ENCODE peak calls at places on chromosomes 16 and 17, in six cellular contexts. O is CD4-positive, alpha-beta memory T cell; V is stomach; I is ascending aorta; M is CD8-positive, alpha-beta T cell; T is cardiac muscle cell. H is an unnamed sample. For H3K36me3 and H3K4me1, the result is how much of the 10 kb centered on the place peaks cover.

GRCh38 chr16:48523415-48524204 is 86.4 kb downstream of the N4BP1 start:
- DNase-seq in O (no peak), V (no peak), I (no peak), M (no peak), T (no peak), H (no peak)

GRCh38 chr16:88853336-88853941 is 3.3 kb downstream of the GALNS start:
- DNase-seq in O (no peak), V (no peak), I (no peak), M (no peak), T (no peak), H (no peak)

GRCh38 chr16:25045696-25046381 is 30.7 kb upstream of the ARHGAP17 start:
- DNase-seq in O (no peak), V (no peak), I (no peak), M (no peak), T (no peak), H (no peak)

GRCh38 chr17:74296548-74296936 is 22.5 kb downstream of the DNAI2 start:
- DNase-seq in O (no peak), V (peak), I (no peak), M (no peak), T (peak), H (no peak)

GRCh38 chr17:15909481-15909991 is 35.4 kb upstream of the ADORA2B start:
- DNase-seq in O (no peak), V (peak), I (no peak), M (no peak), T (no peak), H (no peak)

GRCh38 chr16:12637002-12637401 is 166.7 kb downstream of the CPPED1 start:
- DNase-seq in O (no peak), V (no peak), I (no peak), M (no peak), T (peak), H (no peak)

GRCh38 chr17:65103896-65104295 is 33.3 kb upstream of the RGS9 start:
- DNase-seq in O (no peak), V (no peak), I (no peak), M (no peak), T (no peak), H (no peak)

GRCh38 chr16:30186782-30187555 is 3.6 kb downstream of the CORO1A start:
- DNase-seq in O (peak), V (peak), I (no peak), M (peak), T (peak), H (peak)

GRCh38 chr17:40437095-40437732 is 6.0 kb upstream of the IGFBP4 start:
- DNase-seq in O (no peak), V (no peak), I (no peak), M (no peak), T (no peak), H (no peak)

GRCh38 chr16:81902025-81902424 is 109.2 kb downstream of the SDR42E1 start:
- DNase-seq in O (no peak), V (no peak), I (no peak), M (no peak), T (no peak), H (no peak)

GRCh38 chr17:63446981-63447687 is 1.0 kb upstream of the CYB561 start:
- DNase-seq in O (peak), V (peak), I (no peak), M (no peak), T (no peak), H (no peak)

GRCh38 chr17:71572343-71572742 is 548.5 kb upstream of the SOX9 start:
- DNase-seq in O (no peak), V (no peak), I (no peak), M (no peak), T (no peak), H (peak)

GRCh38 chr17:65749479-65749878 is 188.0 kb upstream of the AXIN2 start:
- DNase-seq in O (no peak), V (no peak), I (no peak), M (no peak), T (no peak), H (peak)

GRCh38 chr16:67247698-67248400 is 568 bp upstream of the FHOD1 start:
- DNase-seq in O (no peak), V (no peak), I (no peak), M (no peak), T (no peak), H (no peak)

GRCh38 chr17:75238684-75239191 is 22.7 kb downstream of the GGA3 start:
- DNase-seq in O (peak), V (peak), I (no peak), M (peak), T (peak), H (peak)

GRCh38 chr17:48382989-48383388 is 47.0 kb downstream of the SKAP1 start:
- DNase-seq in O (no peak), V (no peak), I (no peak), M (no peak), T (no peak), H (no peak)

GRCh38 chr17:57552114-57552601 is 192.9 kb downstream of the CCDC182 start:
- DNase-seq in O (no peak), V (no peak), I (no peak), M (peak), T (peak), H (no peak)

GRCh38 chr16:12123462-12123861 is 146.9 kb downstream of the SNX29 start:
- DNase-seq in O (no peak), V (no peak), I (no peak), M (no peak), T (no peak), H (no peak)

GRCh38 chr16:30846649-30847402 is 47.1 kb downstream of the BCL7C start:
- DNase-seq in O (no peak), V (no peak), I (no peak), M (no peak), T (peak), H (no peak)

GRCh38 chr16:31202402-31203385 is at the start of gene PYCARD:
- DNase-seq in O (no peak), V (peak), I (no peak), M (no peak), T (peak), H (no peak)

GRCh38 chr17:13102477-13102876 is 84.7 kb upstream of the ELAC2 start:
- DNase-seq in O (no peak), V (no peak), I (no peak), M (no peak), T (no peak), H (no peak)

GRCh38 chr17:53470626-53471025 is 352.1 kb upstream of the KIF2B start:
- DNase-seq in O (no peak), V (no peak), I (no peak), M (no peak), T (no peak), H (no peak)

GRCh38 chr17:57442914-57443571 is 186.7 kb downstream of the MSI2 start:
- DNase-seq in O (peak), V (peak), I (peak), M (no peak), T (peak), H (peak)

GRCh38 chr17:20187049-20187448 is 177.9 kb downstream of the SPECC1 start:
- DNase-seq in O (no peak), V (no peak), I (no peak), M (no peak), T (no peak), H (no peak)

GRCh38 chr16:65024649-65025243 is 97.1 kb downstream of the CDH11 start:
- DNase-seq in O (no peak), V (no peak), I (no peak), M (no peak), T (no peak), H (no peak)

GRCh38 chr17:75822119-75822799 is 21.9 kb downstream of the UNC13D start:
- DNase-seq in O (no peak), V (peak), I (no peak), M (no peak), T (no peak), H (no peak)

GRCh38 chr16:46662123-46662522 is 26.9 kb downstream of the VPS35 start:
- DNase-seq in O (no peak), V (no peak), I (no peak), M (no peak), T (no peak), H (no peak)

GRCh38 chr16:70674221-70675014 is 11.4 kb downstream of the MTSS2 start:
- DNase-seq in O (no peak), V (no peak), I (no peak), M (no peak), T (no peak), H (no peak)

GRCh38 chr16:70665113-70665694 is 18.8 kb downstream of the IL34 start:
- DNase-seq in O (no peak), V (no peak), I (no peak), M (no peak), T (no peak), H (no peak)

GRCh38 chr16:70665806-70666735 is 19.7 kb downstream of the IL34 start:
- DNase-seq in O (no peak), V (no peak), I (no peak), M (no peak), T (no peak), H (no peak)

GRCh38 chr16:70664325-70665112 is 18.2 kb downstream of the IL34 start:
- DNase-seq in O (no peak), V (no peak), I (no peak), M (no peak), T (no peak), H (no peak)

DNA sequence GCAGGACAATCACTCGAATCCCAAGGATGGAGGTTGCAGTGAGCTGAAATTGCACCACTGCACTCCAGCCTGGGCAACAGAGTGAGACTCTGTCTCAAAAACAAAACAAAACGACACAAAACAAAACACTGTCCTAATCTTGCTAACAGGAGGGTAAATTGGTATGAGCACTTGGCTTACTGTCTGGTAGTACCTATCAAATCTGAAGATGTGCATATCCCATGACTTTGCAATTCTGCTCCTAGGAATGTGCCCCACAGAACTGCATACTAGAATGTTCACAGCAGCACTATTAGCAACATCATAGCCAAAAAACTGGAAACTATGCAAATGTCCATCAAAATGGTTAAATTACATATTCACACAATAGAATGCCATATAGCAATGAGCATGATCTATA is 15.7 kb downstream of the MTSS2 start:
- DNase-seq in O (no peak), V (no peak), I (no peak), M (no peak), T (no peak), H (no peak)
- H3K36me3 ChIP-seq in O (under half), V (half or more), I (half or more), M (under half), T (half or more), H (under half)

DNA sequence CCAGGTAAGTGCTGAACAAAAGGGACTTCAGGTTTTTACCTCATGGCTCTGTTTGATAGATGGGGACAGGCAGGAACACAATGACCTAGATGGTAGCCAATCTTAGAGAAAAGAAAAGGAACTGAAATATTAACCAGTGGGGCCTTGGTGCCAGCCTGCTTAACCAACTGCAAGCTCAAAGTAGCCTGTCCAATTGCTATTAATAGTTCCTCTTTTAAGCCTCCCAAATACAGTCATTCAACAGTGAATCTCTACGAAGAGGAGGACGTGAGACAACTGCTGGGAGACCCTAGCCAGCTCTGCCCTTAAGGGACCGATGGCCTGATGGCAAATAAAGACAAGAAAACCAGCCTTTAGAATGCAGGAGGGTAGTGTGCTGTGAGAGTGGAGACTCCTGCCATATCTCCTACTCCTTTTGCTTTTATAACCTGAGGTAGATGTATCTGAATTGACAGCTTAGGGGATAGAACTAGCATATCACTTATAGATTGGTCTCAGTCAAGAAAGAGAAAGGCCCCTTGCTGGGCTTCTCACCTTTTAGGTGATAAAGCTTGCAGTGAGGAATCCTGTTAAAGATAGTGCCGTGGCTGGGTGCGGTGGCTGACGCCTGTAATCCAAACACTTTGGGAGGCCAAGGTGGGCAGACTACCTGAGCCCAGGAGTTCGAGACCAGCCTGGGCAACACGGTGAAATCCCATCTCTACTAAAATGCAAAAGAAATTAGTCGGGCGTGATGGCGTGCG is 28.3 kb downstream of the ARSG start:
- DNase-seq in O (no peak), V (no peak), I (no peak), M (no peak), T (no peak), H (no peak)
- H3K27ac ChIP-seq in O (no peak), V (no peak), I (no peak), M (no peak), T (no peak), H (no peak)

GRCh38 chr16:70712942-70713341 is 27.1 kb upstream of the MTSS2 start:
- DNase-seq in O (no peak), V (no peak), I (no peak), M (no peak), T (no peak), H (no peak)
- H3K4me1 ChIP-seq in O (under half), V (under half), I (under half), M (under half), T (half or more), H (under half)

GRCh38 chr16:1976216-1976520 is 4.3 kb downstream of the TBL3 start:
- DNase-seq in O (no peak), V (no peak), I (no peak), M (no peak), T (no peak), H (no peak)

GRCh38 chr16:1978476-1979120 is 2.7 kb downstream of the NOXO1 start:
- DNase-seq in O (peak), V (no peak), I (no peak), M (no peak), T (no peak), H (no peak)

GRCh38 chr16:1976951-1977874 is 4.1 kb downstream of the NOXO1 start:
- DNase-seq in O (no peak), V (no peak), I (no peak), M (no peak), T (no peak), H (no peak)

GRCh38 chr16:1979271-1980025 is 1.8 kb downstream of the NOXO1 start:
- DNase-seq in O (peak), V (peak), I (no peak), M (no peak), T (no peak), H (no peak)

GRCh38 chr16:1977875-1978268 is 3.4 kb downstream of the NOXO1 start:
- DNase-seq in O (no peak), V (no peak), I (no peak), M (no peak), T (no peak), H (no peak)
- H3K36me3 ChIP-seq in O (under half), V (half or more), I (under half), M (under half), T (under half), H (under half)

GRCh38 chr17:51814521-51814920 is 344.0 kb downstream of the CA10 start:
- DNase-seq in O (no peak), V (no peak), I (no peak), M (no peak), T (no peak), H (no peak)
- H3K27ac ChIP-seq in O (no peak), V (no peak), I (no peak), M (no peak), T (no peak), H (no peak)

DNA sequence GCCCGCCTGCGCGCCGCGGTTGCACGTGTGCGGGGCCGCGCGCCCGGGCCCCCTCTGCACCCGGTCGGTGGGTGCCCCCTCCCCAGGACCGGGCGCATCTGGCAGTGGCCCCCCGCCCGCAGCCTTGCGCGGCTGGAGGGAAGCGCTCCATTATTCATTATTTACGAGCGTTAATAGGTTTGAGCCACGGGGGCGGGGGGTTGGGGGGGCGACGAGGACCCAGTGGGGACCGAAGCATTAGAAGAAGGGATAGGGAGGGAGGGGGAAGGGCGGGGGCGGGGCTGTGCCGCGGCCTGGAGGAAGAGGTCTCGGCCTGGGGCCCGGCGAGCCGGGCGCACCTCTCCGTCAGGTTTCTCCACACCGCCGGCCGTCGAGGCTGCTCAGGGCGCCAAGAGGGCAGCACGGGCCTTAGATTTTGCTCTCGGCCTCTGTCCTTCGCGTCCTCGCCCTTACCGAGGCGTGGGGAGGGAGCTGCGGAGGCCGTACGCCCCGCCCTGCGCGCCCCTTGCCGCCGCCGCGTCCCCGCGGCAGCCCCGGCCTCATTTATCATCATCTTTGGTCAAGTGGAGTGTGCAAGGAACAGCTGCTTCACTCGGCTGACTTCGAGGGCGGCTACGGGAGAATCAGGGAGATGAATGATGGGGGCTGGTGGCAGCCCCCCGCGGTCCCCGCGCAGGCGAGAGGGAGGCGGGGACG is 54.2 kb downstream of the SREBF1 start:
- DNase-seq in O (peak), V (peak), I (no peak), M (no peak), T (peak), H (no peak)
- H3K4me1 ChIP-seq in O (under half), V (half or more), I (under half), M (under half), T (half or more), H (under half)

GRCh38 chr17:37094391-37094790 is 145.6 kb downstream of the AATF start:
- DNase-seq in O (no peak), V (no peak), I (no peak), M (no peak), T (no peak), H (no peak)
- H3K36me3 ChIP-seq in O (under half), V (half or more), I (under half), M (under half), T (under half), H (under half)

GRCh38 chr17:62098623-62099231 is 33.6 kb upstream of the MED13 start:
- DNase-seq in O (no peak), V (no peak), I (no peak), M (no peak), T (no peak), H (no peak)
- H3K27ac ChIP-seq in O (no peak), V (no peak), I (no peak), M (no peak), T (no peak), H (no peak)

GRCh38 chr17:77418609-77419008 is 277.8 kb downstream of the SEC14L1 start:
- DNase-seq in O (no peak), V (no peak), I (no peak), M (no peak), T (no peak), H (no peak)
- H3K4me1 ChIP-seq in O (half or more), V (half or more), I (under half), M (half or more), T (under half), H (half or more)

H was measured in keratinocyte.